ENCODE peak calls at places on chromosomes 12 and 14, in seven cellular contexts. F is H9, L is fibroblast of villous mesenchyme, O is IMR-90, M is kidney, K is foreskin fibroblast, S is epithelial cell of esophagus. D is an unnamed sample.

GRCh38 chr14:56002316-56002715 is 115.9 kb upstream of the PELI2 start:
- DNase-seq in F (no peak), L (no peak), O (peak), M (no peak), K (peak), S (no peak), D (no peak)

GRCh38 chr14:61098711-61099110 is 117.7 kb downstream of the SLC38A6 start:
- DNase-seq in F (no peak), L (no peak), O (no peak), M (no peak), K (no peak), S (peak), D (no peak)

GRCh38 chr12:82034769-82035168 is 275.6 kb upstream of the PPFIA2 start:
- DNase-seq in F (no peak), L (no peak), O (no peak), M (no peak), K (no peak), S (no peak), D (no peak)

GRCh38 chr12:47742253-47742825 is 16.3 kb downstream of the RAPGEF3 start:
- DNase-seq in F (peak), L (peak), O (no peak), M (peak), K (peak), S (peak), D (no peak)

GRCh38 chr12:64127811-64128210 is 94.3 kb downstream of the KICS2 start:
- DNase-seq in F (no peak), L (no peak), O (no peak), M (no peak), K (no peak), S (no peak), D (no peak)

GRCh38 chr14:64705406-64706118 is 1.3 kb downstream of the PLEKHG3 start:
- DNase-seq in F (no peak), L (peak), O (no peak), M (peak), K (no peak), S (no peak), D (peak)

GRCh38 chr12:18492372-18493025 is 231.2 kb downstream of the PIK3C2G start:
- DNase-seq in F (no peak), L (peak), O (peak), M (no peak), K (peak), S (peak), D (no peak)

GRCh38 chr12:19620222-19620621 is 180.9 kb downstream of the AEBP2 start:
- DNase-seq in F (no peak), L (peak), O (no peak), M (no peak), K (peak), S (peak), D (no peak)

GRCh38 chr14:24873551-24873950 is 176.4 kb downstream of the STXBP6 start:
- DNase-seq in F (no peak), L (no peak), O (no peak), M (no peak), K (no peak), S (no peak), D (no peak)

GRCh38 chr12:29414368-29414767 is 33.4 kb upstream of the ERGIC2 start:
- DNase-seq in F (no peak), L (peak), O (peak), M (no peak), K (peak), S (no peak), D (no peak)

GRCh38 chr14:68841030-68841809 is 48.4 kb upstream of the ZFP36L1 start:
- DNase-seq in F (no peak), L (peak), O (peak), M (no peak), K (peak), S (no peak), D (no peak)

GRCh38 chr14:23694085-23694975 is 58.2 kb downstream of the DHRS2 start:
- DNase-seq in F (peak), L (peak), O (peak), M (no peak), K (peak), S (peak), D (no peak)

GRCh38 chr14:72902802-72903530 is 9.1 kb upstream of the DPF3 start:
- DNase-seq in F (no peak), L (no peak), O (no peak), M (no peak), K (peak), S (no peak), D (no peak)

GRCh38 chr12:80490329-80490728 is 46.3 kb downstream of the PTPRQ start:
- DNase-seq in F (peak), L (no peak), O (no peak), M (no peak), K (no peak), S (no peak), D (no peak)

GRCh38 chr12:54444202-54444601 is 25.1 kb upstream of the ITGA5 start:
- DNase-seq in F (no peak), L (no peak), O (no peak), M (no peak), K (no peak), S (no peak), D (no peak)

GRCh38 chr14:92942576-92942975 is 19.6 kb downstream of the CHGA start:
- DNase-seq in F (no peak), L (no peak), O (no peak), M (peak), K (no peak), S (no peak), D (no peak)

GRCh38 chr14:104282332-104283196 is 144.2 kb downstream of the KIF26A start:
- DNase-seq in F (peak), L (no peak), O (no peak), M (peak), K (no peak), S (no peak), D (peak)

GRCh38 chr12:56987551-56988053 is 18.7 kb downstream of the ZBTB39 start:
- DNase-seq in F (peak), L (peak), O (peak), M (peak), K (peak), S (peak), D (no peak)

GRCh38 chr12:1993341-1993740 is 10.9 kb downstream of the DCP1B start:
- DNase-seq in F (no peak), L (peak), O (peak), M (no peak), K (peak), S (peak), D (no peak)

GRCh38 chr14:35383569-35384385 is 20.8 kb downstream of the NFKBIA start:
- DNase-seq in F (no peak), L (no peak), O (no peak), M (peak), K (no peak), S (no peak), D (no peak)

GRCh38 chr14:50523271-50524041 is 8.9 kb downstream of the MAP4K5 start:
- DNase-seq in F (no peak), L (no peak), O (no peak), M (no peak), K (no peak), S (no peak), D (no peak)

GRCh38 chr14:23057757-23058653 is 685 bp upstream of the CDH24 start:
- DNase-seq in F (peak), L (peak), O (peak), M (peak), K (peak), S (peak), D (peak)

GRCh38 chr12:113161415-113162016 is 12.0 kb downstream of the CFAP73 start:
- DNase-seq in F (peak), L (no peak), O (no peak), M (no peak), K (no peak), S (peak), D (no peak)

GRCh38 chr12:94618995-94619695 is 31.2 kb downstream of the TMCC3 start:
- DNase-seq in F (no peak), L (peak), O (peak), M (no peak), K (peak), S (peak), D (peak)

DNA sequence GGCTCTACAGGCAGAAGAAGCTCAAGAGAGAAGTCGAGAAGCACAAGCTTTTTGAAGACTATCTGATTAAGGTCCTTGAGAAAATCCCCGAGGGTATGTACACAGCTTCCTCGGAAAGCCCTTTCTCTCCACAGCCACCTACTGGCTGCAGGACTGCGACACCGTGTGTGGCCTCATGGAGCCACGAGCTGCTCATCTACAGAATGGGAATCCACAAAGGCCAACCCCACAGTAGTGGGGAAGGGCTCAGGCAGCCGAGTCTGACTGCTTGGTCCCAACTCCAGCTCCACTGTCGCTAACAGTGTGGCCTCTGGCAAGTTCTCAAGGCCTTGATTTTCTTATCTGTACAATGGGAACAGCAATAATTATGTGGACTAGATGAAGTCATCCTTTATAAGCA is 2.5 kb downstream of the CCDC197 start:
- DNase-seq in F (no peak), L (no peak), O (no peak), M (no peak), K (no peak), S (no peak), D (no peak)
- TF ChIP-seq CTCF in F (peak), L (no peak), O (no peak), M (no peak), K (no peak), S (no peak), D (no peak)

GRCh38 chr14:102205560-102205959 is 65.9 kb downstream of the WDR20 start:
- DNase-seq in F (no peak), L (no peak), O (no peak), M (no peak), K (no peak), S (no peak), D (no peak)
- TF ChIP-seq CTCF in F (no peak), L (no peak), O (no peak), M (no peak), K (no peak), S (no peak), D (no peak)

DNA sequence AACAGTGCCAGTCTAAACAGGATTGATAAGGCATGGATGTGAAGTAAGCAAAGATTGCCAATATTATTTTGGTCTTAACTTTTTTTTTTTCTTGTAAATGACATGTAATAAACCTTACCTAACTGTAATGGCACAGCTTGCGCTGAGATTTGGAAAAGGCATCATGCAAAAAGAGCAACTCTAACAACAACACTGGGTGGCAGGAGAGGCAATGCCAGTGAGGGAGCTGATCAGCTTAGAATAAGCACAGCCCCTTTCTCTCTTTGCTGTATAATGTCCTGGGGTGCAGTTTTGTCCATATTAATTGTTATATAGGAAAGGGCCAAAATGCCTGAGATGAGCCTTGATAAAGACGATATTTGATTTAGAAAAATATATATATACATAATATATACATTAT is 1589.7 kb upstream of the FLRT2 start:
- DNase-seq in F (no peak), L (no peak), O (no peak), M (no peak), K (no peak), S (no peak), D (no peak)
- TF ChIP-seq CTCF in F (peak), L (peak), O (no peak), M (no peak), K (no peak), S (peak), D (peak)

DNA sequence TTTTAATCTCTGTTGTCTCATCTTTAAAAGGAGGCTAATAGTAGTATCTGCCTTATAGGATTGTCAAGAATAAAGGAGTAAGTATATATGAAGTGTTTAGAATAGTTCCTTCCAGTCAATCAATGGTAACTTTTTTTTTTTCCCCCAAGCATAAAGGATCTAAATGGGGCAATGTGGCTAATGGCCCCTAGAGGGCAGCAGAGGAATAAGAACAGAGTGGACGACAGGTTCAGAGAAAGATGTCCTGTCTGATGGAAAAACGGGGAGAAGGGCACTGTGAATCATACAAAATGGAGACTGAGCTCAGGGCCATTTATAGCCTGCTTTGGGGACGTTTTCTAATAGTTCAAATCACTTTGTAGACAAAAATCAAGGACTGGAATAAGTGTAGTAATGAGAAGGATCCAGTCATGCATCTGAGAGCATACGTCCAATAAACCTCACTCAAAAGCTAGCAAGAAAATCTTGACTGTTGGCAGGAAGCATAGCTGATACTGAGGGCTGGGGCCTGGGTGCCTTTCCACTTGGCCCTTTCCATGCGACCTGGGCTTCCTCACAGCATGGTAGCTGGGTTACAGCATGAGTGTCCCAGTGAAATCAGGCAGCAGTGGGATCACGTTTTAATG is 51.3 kb downstream of the IFNG-AS1 start:
- DNase-seq in F (peak), L (peak), O (peak), M (no peak), K (peak), S (peak), D (no peak)
- TF ChIP-seq CTCF in F (peak), L (peak), O (peak), M (peak), K (peak), S (peak), D (peak)

GRCh38 chr12:120468846-120469449 is 600 bp downstream of the SRSF9 start:
- DNase-seq in F (no peak), L (peak), O (peak), M (peak), K (peak), S (no peak), D (no peak)
- TF ChIP-seq CTCF in F (no peak), L (no peak), O (no peak), M (no peak), K (no peak), S (no peak), D (no peak)

DNA sequence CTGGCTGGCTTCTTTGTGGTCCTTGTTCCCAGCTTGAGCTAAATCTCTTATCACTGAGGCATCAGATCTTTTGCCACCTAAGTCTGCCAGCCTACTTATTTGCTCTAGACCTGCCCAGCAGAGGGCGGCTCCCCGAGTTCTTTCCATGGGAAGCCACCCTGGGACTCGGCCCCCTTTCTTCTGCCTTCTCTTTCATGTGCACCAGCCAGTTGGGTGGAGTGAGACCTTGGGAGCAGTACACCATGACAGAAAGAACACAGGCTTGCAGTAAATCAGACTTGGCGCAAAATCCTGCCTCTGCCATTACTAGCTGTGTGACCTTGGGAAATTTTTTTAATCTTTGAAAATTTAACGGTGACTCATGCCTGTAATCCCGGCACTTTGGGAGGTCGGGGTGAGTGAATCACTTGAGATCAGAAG is 7.4 kb downstream of the SMAGP start:
- DNase-seq in F (peak), L (peak), O (peak), M (peak), K (peak), S (peak), D (no peak)
- TF ChIP-seq CTCF in F (peak), L (peak), O (peak), M (peak), K (peak), S (peak), D (peak)

DNA sequence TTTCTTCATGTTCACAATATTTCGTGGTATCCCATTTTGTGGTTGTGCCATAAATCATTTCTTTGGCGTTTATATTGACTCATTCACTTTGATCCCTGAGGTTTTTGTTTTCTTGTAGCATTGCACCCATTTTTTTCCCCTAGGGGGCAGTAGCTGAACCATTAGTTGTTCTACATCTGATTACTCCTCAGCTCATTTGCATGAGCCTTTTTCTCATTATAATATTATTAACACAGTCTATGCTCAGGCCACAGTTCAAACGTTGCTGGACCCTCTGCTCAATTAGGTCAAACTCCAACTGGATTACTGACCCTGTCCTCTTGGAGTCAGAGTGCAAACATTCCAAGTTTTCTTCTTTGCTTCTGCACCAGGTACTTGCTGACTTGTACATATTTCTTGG is 475.4 kb upstream of the SEL1L start:
- DNase-seq in F (no peak), L (no peak), O (no peak), M (no peak), K (no peak), S (no peak), D (no peak)
- TF ChIP-seq CTCF in F (peak), L (no peak), O (no peak), M (peak), K (no peak), S (no peak), D (peak)

DNA sequence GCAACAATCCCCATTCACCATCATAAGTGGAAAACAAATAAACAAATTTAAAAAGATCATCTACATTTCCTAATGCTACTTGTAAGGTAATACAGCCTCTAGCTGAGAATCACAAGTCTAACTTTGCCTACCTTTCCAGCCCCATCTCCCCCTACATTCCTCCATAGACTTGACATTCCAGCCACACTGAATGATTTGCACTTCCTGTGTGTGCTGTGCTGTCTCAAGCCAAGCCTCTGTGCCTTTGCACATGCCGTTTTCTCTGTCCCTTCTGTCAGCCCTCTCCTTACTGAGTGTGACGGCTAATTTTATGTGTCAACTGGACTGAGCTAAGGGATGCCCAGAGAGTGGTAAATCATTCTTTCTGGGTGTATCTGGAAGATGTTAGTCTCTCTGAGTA is 82.4 kb upstream of the MBIP start:
- DNase-seq in F (no peak), L (no peak), O (no peak), M (no peak), K (no peak), S (no peak), D (no peak)
- TF ChIP-seq CTCF in F (no peak), L (no peak), O (no peak), M (no peak), K (no peak), S (no peak), D (no peak)

D was measured in RWPE2.